ENCODE peak calls at places on chromosomes 1 and 21, in five cellular contexts. Z is RPMI8226; L is Kasumi-1; I is activated T-helper 1 cell treated with Interleukin-2 at 50 U/mL for 16 hours; F is activated T-cell treated with anti-CD3 and anti-CD28 coated beads, Interleukin-2, amount 50 U/mL, for 72 hours. D is an unnamed sample.

GRCh38 chr1:8027748-8028631 is 1.9 kb upstream of the ERRFI1 start:
- DNase-seq in Z (no peak), L (no peak), I (no peak), F (no peak), D (no peak)

GRCh38 chr1:3183439-3183838 is 114.4 kb downstream of the PRDM16 start:
- DNase-seq in Z (no peak), L (no peak), I (no peak), F (no peak), D (no peak)

GRCh38 chr1:229596961-229597699 is 28.8 kb downstream of the TAF5L start:
- DNase-seq in Z (no peak), L (no peak), I (no peak), F (no peak), D (peak; percentile 31)

GRCh38 chr1:242579528-242580235 is 55.2 kb upstream of the PLD5 start:
- DNase-seq in Z (no peak), L (no peak), I (no peak), F (no peak), D (no peak)

GRCh38 chr1:48776400-48777218 is at the start of gene BEND5:
- DNase-seq in Z (no peak), L (no peak), I (peak; percentile 1), F (peak; percentile 59), D (peak; percentile 33)

GRCh38 chr1:58206749-58207148 is 339.8 kb downstream of the OMA1 start:
- DNase-seq in Z (no peak), L (no peak), I (no peak), F (no peak), D (no peak)

GRCh38 chr1:181936768-181937581 is 124.5 kb downstream of the ZNF648 start:
- DNase-seq in Z (peak; percentile 74), L (peak; percentile 60), I (no peak), F (peak; percentile 51), D (no peak)

GRCh38 chr21:29095203-29095602 is 21.8 kb upstream of the CCT8 start:
- DNase-seq in Z (no peak), L (no peak), I (no peak), F (no peak), D (no peak)

GRCh38 chr1:22792396-22793171 is 81.9 kb downstream of the EPHB2 start:
- DNase-seq in Z (no peak), L (no peak), I (no peak), F (no peak), D (no peak)

GRCh38 chr1:9112961-9113880 is 15.7 kb downstream of the GPR157 start:
- DNase-seq in Z (no peak), L (no peak), I (no peak), F (no peak), D (no peak)

GRCh38 chr1:162709870-162710269 is 77.6 kb downstream of the DDR2 start:
- DNase-seq in Z (no peak), L (no peak), I (no peak), F (no peak), D (no peak)

D was measured in astrocyte of the cerebellum.